ENCODE peak calls at places on chromosomes 16 and 17, in four cellular contexts. C is activated CD8-positive, alpha-beta T cell treated with anti-CD3 and anti-CD28 coated beads for 36 hours; F is breast epithelium; G is A549. E is an unnamed sample.

GRCh38 chr17:57160624-57161023 is 75.6 kb downstream of the AKAP1 start:
- DNase-seq in F (no peak), C (no peak), G (no peak), E (no peak)

GRCh38 chr17:44473367-44473766 is 29.8 kb downstream of the GPATCH8 start:
- DNase-seq in C (no peak), G (no peak), F (no peak), E (no peak)

GRCh38 chr17:36001862-36002603 is 680 bp upstream of the CCL15 start:
- DNase-seq in G (no peak), F (no peak), C (no peak), E (no peak)

GRCh38 chr16:82755570-82756282 is 129.0 kb downstream of the CDH13 start:
- DNase-seq in F (no peak), G (no peak), C (no peak), E (no peak)

GRCh38 chr16:83842755-83843507 is 35.2 kb downstream of the HSBP1 start:
- DNase-seq in C (no peak), F (no peak), G (no peak), E (no peak)

GRCh38 chr17:33050611-33051140 is 59.0 kb downstream of the SPACA3 start:
- DNase-seq in F (no peak), C (no peak), G (no peak), E (no peak)

GRCh38 chr17:42212382-42212781 is 18.1 kb upstream of the GHDC start:
- DNase-seq in G (no peak), C (no peak), F (no peak), E (no peak)

GRCh38 chr17:61352771-61353170 is 46.9 kb upstream of the TBX2 start:
- DNase-seq in G (no peak), C (no peak), F (no peak), E (no peak)

GRCh38 chr16:66197668-66198278 is 168.7 kb upstream of the CDH5 start:
- DNase-seq in C (no peak), F (no peak), G (no peak), E (no peak)

GRCh38 chr16:648071-648785 is 937 bp upstream of the WDR90 start:
- DNase-seq in C (peak; percentile 73), F (no peak), G (no peak), E (peak; percentile 83)
- TF ChIP-seq CTCF in C (peak; percentile 60), F (no peak), G (peak; percentile 38), E (peak; percentile 82)

GRCh38 chr16:50368410-50369132 is at the start of gene BRD7:
- DNase-seq in G (peak; percentile 53), C (peak; percentile 65), F (no peak), E (peak; percentile 96)
- TF ChIP-seq CTCF in G (peak; percentile 69), C (no peak), F (peak; percentile 54), E (peak; percentile 74)

DNA sequence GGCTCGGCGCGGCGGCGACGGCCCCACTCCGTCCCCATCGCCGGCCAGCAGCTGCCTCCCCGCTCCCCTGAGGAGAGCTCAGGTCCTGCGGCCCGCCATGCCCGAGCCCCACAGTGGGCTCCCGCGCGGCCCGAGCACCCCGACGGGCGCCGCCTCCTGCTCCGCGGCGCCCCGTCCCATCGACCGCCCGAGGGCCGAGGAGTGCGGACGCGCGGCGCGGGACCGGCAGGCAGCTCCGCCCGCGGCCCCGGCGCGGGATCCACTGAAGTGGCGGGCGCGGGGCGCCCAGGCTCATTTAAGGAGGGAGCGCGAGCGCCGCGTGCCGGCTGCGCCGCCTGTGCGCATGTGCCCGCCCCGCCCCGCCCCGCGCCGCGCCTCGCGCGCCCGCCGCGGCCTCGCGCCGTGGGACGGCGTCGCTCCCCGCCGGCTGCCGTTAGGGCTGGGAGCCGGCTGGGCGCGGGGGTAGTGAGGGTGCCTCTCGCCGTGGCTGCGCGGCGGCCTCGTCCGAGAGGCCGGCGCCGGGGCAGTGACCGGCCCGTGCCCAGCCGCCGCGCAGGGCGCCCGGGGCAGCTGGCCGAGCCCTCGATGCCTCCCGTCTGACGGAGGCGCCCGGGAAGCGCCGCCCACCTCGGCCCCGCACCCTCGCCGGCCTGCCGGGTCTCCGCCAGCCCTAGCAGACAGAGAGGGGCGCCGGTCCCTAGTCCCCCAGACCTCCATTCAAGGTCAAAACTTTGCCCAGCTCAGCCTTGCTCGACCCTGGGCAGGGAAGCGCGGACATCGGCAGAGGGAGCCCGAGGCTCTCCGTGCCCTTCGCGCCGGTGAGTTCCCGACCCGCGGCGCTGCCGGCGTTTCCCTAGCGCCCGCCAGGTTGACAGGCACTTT is at the start of gene NETO2:
- DNase-seq in F (no peak), C (peak; percentile 56), G (peak; percentile 61), E (peak; percentile 92)
- TF ChIP-seq CTCF in F (no peak), C (no peak), G (peak; percentile 36), E (peak; percentile 69)

DNA sequence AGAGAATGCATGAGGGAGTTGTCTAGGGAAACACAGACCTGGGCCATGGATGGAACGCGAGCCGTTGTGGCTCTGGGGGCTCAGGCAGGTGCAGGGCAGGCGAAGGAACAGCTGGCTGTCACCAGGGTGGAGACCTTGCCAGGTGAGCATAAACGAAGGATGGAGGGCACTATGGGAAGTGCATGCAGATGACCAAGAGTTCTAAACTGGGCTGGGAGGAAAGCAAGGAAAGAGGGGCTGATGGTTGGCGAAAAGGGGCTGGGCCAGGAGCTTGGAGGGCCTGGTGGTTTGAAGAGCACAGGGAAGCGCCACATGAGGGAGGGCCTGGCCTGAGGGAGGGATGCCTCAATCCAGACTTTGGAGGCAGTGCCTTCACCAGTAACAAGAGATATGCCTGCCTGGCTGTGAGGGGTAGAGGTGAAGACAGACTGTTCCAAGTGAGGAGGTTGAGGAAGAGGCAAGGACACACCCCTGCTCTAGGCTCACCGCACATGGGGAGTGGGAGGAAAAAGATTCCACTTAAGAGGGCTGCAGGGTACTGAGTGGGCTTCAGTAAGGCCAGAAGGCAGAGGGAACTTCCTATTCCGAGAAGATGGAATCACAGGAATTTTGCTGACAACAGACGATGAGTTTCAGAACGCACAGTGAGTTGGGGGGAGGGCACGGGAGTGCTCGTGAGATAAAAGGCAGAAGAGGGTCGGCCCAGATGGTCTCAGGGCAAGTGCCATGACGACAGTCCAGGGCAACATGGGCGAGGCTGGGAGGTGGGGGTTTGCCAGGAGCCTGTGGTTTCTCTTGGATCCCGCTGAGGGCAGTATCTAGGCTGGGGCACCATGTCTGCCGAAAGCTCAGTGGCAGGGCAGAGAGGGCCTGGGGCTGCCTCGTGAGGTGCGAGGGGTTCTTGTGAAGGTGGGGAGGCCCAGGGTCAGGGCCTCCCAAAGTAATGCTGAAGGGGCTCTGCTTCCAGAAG is 20.6 kb downstream of the B9D1 start:
- DNase-seq in F (peak; percentile 49), C (no peak), G (no peak), E (no peak)
- TF ChIP-seq CTCF in F (no peak), C (no peak), G (no peak), E (no peak)

GRCh38 chr17:80829166-80829813 is 162.4 kb upstream of the CHMP6 start:
- DNase-seq in G (no peak), F (peak; percentile 31), C (no peak), E (no peak)

GRCh38 chr17:80825471-80826345 is 165.9 kb upstream of the CHMP6 start:
- DNase-seq in C (no peak), G (no peak), F (peak; percentile 35), E (no peak)

GRCh38 chr17:80827646-80828643 is 163.7 kb upstream of the CHMP6 start:
- DNase-seq in C (no peak), F (peak; percentile 46), G (no peak), E (no peak)

GRCh38 chr17:80826346-80826954 is 165.2 kb upstream of the CHMP6 start:
- DNase-seq in G (no peak), C (no peak), F (peak; percentile 45), E (no peak)

GRCh38 chr17:80826955-80827645 is 164.5 kb upstream of the CHMP6 start:
- DNase-seq in F (peak; percentile 54), G (peak; percentile 77), C (peak; percentile 43), E (no peak)
- TF ChIP-seq CTCF in F (no peak), G (no peak), C (no peak), E (no peak)

E was measured in GM20000.